ENCODE peak calls at places on chromosome 13, in eight cellular contexts. K, V, Z, U, G, I, A and S are unnamed samples.

GRCh38 chr13:43805681-43806128 is 18.9 kb upstream of the ENOX1 start:
- DNase-seq in V (no peak), Z (no peak), K (no peak), A (no peak), G (no peak), U (no peak), I (no peak), S (no peak)

GRCh38 chr13:111429064-111429558 is 108.7 kb downstream of the TEX29 start:
- DNase-seq in K (no peak), A (no peak), V (no peak), G (peak), Z (peak), U (peak), I (no peak), S (peak)

GRCh38 chr13:46748300-46748699 is 48.7 kb downstream of the ESD start:
- DNase-seq in V (no peak), G (no peak), Z (peak), U (no peak), K (no peak), A (no peak), I (no peak), S (no peak)

GRCh38 chr13:102854675-102855074 is 8.8 kb downstream of the ERCC5 start:
- DNase-seq in V (no peak), K (no peak), U (no peak), A (no peak), I (no peak), G (no peak), Z (no peak), S (no peak)

GRCh38 chr13:22053053-22053452 is 382.2 kb downstream of the FGF9 start:
- DNase-seq in G (no peak), I (no peak), Z (no peak), K (no peak), A (no peak), U (no peak), V (no peak), S (no peak)

GRCh38 chr13:51957377-51958216 is 53.7 kb downstream of the ATP7B start:
- DNase-seq in Z (no peak), K (no peak), V (no peak), U (no peak), A (no peak), I (no peak), G (no peak), S (no peak)

GRCh38 chr13:50511877-50512332 is 331.6 kb downstream of the DLEU7 start:
- DNase-seq in Z (peak), K (no peak), A (no peak), V (no peak), G (no peak), U (no peak), I (no peak), S (no peak)

GRCh38 chr13:56356690-56357089 is 784.0 kb upstream of the PRR20A start:
- DNase-seq in Z (no peak), G (no peak), I (no peak), V (no peak), A (no peak), U (no peak), K (no peak), S (no peak)

GRCh38 chr13:37138169-37138568 is 32.7 kb upstream of the CSNK1A1L start:
- DNase-seq in G (no peak), K (no peak), I (no peak), A (no peak), Z (no peak), V (no peak), U (no peak), S (no peak)

GRCh38 chr13:86960876-86961275 is 710.3 kb upstream of the SLITRK5 start:
- DNase-seq in G (no peak), K (no peak), Z (no peak), U (no peak), A (no peak), V (no peak), I (no peak), S (no peak)

GRCh38 chr13:51803422-51804294 is at the start of gene DHRS12:
- DNase-seq in A (peak), V (peak), U (peak), I (peak), G (peak), Z (peak), K (peak), S (peak)

GRCh38 chr13:36552334-36552733 is 120.0 kb downstream of the CCNA1 start:
- DNase-seq in G (no peak), A (no peak), Z (no peak), U (no peak), V (no peak), I (no peak), K (no peak), S (no peak)

GRCh38 chr13:89136678-89137077 is 1465.5 kb downstream of the SLITRK5 start:
- DNase-seq in K (no peak), Z (no peak), G (no peak), I (no peak), A (no peak), U (no peak), V (no peak), S (no peak)

GRCh38 chr13:29465741-29466293 is 129.7 kb downstream of the SLC7A1 start:
- DNase-seq in A (no peak), V (no peak), K (no peak), I (peak), Z (no peak), G (no peak), U (no peak), S (no peak)

GRCh38 chr13:53694814-53695533 is 666.4 kb downstream of the OLFM4 start:
- DNase-seq in A (no peak), U (no peak), I (no peak), G (no peak), Z (no peak), K (no peak), V (no peak), S (no peak)

GRCh38 chr13:33186851-33187250 is 98.7 kb downstream of the STARD13 start:
- DNase-seq in G (no peak), I (no peak), Z (peak), A (no peak), V (no peak), K (no peak), U (no peak), S (no peak)

GRCh38 chr13:71864094-71864980 is 2.7 kb downstream of the DACH1 start:
- DNase-seq in G (peak), K (no peak), V (no peak), A (peak), Z (no peak), I (peak), U (peak), S (peak)

GRCh38 chr13:111156421-111156820 is 41.3 kb downstream of the ARHGEF7 start:
- DNase-seq in I (no peak), Z (no peak), G (no peak), U (no peak), K (no peak), V (no peak), A (no peak), S (no peak)

GRCh38 chr13:72565893-72566292 is 161.5 kb downstream of the MZT1 start:
- DNase-seq in K (no peak), I (no peak), U (no peak), G (peak), A (peak), Z (no peak), V (no peak), S (no peak)

GRCh38 chr13:110218601-110219201 is 88.3 kb downstream of the COL4A1 start:
- DNase-seq in U (no peak), Z (no peak), I (peak), V (no peak), G (no peak), A (no peak), K (no peak), S (no peak)

GRCh38 chr13:103883698-103884097 is 817.5 kb upstream of the SLC10A2 start:
- DNase-seq in U (no peak), I (no peak), V (no peak), A (no peak), G (no peak), Z (no peak), K (no peak), S (no peak)

GRCh38 chr13:36130168-36130541 is 1.0 kb downstream of the DCLK1 start:
- DNase-seq in V (no peak), Z (no peak), U (no peak), G (no peak), I (no peak), K (no peak), A (no peak), S (no peak)

GRCh38 chr13:39370554-39370953 is 232.4 kb downstream of the LHFPL6 start:
- DNase-seq in I (peak), U (no peak), A (no peak), Z (no peak), V (no peak), K (no peak), G (no peak), S (no peak)

GRCh38 chr13:32039488-32040013 is 8.0 kb downstream of the FRY start:
- DNase-seq in V (no peak), K (no peak), I (no peak), A (no peak), U (no peak), G (no peak), Z (no peak), S (no peak)

GRCh38 chr13:88643233-88643632 is 972.1 kb downstream of the SLITRK5 start:
- DNase-seq in U (no peak), G (no peak), K (no peak), I (no peak), V (no peak), A (no peak), Z (no peak), S (no peak)

GRCh38 chr13:95137096-95137495 is 164.2 kb downstream of the ABCC4 start:
- DNase-seq in V (no peak), A (no peak), U (peak), G (peak), I (no peak), K (no peak), Z (peak), S (peak)

GRCh38 chr13:112716461-112716820 is 26.6 kb downstream of the ATP11A start:
- DNase-seq in K (no peak), V (no peak), G (no peak), I (no peak), U (no peak), A (no peak), Z (no peak), S (no peak)

GRCh38 chr13:37681295-37682032 is 82.9 kb upstream of the POSTN start:
- DNase-seq in A (no peak), K (no peak), G (no peak), I (no peak), Z (no peak), U (no peak), V (no peak), S (no peak)

GRCh38 chr13:48630791-48631190 is 22.9 kb upstream of the CYSLTR2 start:
- DNase-seq in G (no peak), I (no peak), V (no peak), U (no peak), Z (no peak), A (no peak), K (no peak), S (no peak)

GRCh38 chr13:99215466-99215865 is 14.8 kb downstream of the UBAC2 start:
- DNase-seq in K (no peak), A (no peak), Z (no peak), I (no peak), U (peak), G (no peak), V (peak), S (no peak)

GRCh38 chr13:50359779-50360178 is 344.5 kb downstream of the KCNRG start:
- DNase-seq in K (no peak), A (no peak), G (no peak), I (no peak), U (peak), V (no peak), Z (no peak), S (no peak)

GRCh38 chr13:39186205-39186880 is 148.1 kb downstream of the NHLRC3 start:
- DNase-seq in Z (no peak), U (no peak), G (no peak), I (no peak), K (no peak), V (no peak), A (peak), S (no peak)

GRCh38 chr13:44755872-44756271 is 179.7 kb upstream of the TSC22D1 start:
- DNase-seq in G (no peak), I (no peak), K (no peak), A (no peak), V (no peak), U (no peak), Z (no peak), S (no peak)

GRCh38 chr13:40458283-40459031 is 208.0 kb downstream of the FOXO1 start:
- DNase-seq in G (no peak), K (no peak), I (no peak), Z (no peak), A (peak), U (no peak), V (no peak), S (no peak)

GRCh38 chr13:45950343-45950995 is 98.9 kb upstream of the SIAH3 start:
- DNase-seq in A (no peak), G (no peak), U (no peak), K (no peak), I (no peak), Z (peak), V (no peak), S (no peak)

GRCh38 chr13:73231456-73231855 is 172.7 kb downstream of the KLF5 start:
- DNase-seq in G (no peak), K (no peak), A (no peak), U (no peak), I (no peak), Z (peak), V (no peak), S (no peak)

GRCh38 chr13:111530137-111530536 is 209.7 kb downstream of the TEX29 start:
- DNase-seq in V (peak), Z (no peak), A (no peak), G (no peak), I (no peak), U (no peak), K (no peak), S (no peak)

GRCh38 chr13:113881614-113882265 is 17.9 kb upstream of the GAS6 start:
- DNase-seq in A (no peak), V (no peak), Z (no peak), I (peak), U (peak), K (no peak), G (no peak), S (peak)